ENCODE peak calls at places on chromosomes 3 and 15, in nine cellular contexts. One of them, this sample, is unnamed.

GRCh38 chr3:38158472-38158871 is 6.9 kb upstream of the OXSR1 start:
- DNase-seq in H1: no peak
- DNase-seq in sigmoid colon: no peak
- DNase-seq in HL-60: no peak
- DNase-seq in spleen: no peak
- DNase-seq in suprapubic skin: no peak
- DNase-seq in GM23338: no peak
- DNase-seq in breast epithelium: no peak
- DNase-seq in stomach: no peak
- DNase-seq in this sample: no peak

GRCh38 chr3:57157666-57158065 is 7.5 kb downstream of the IL17RD start:
- DNase-seq in H1: no peak
- DNase-seq in suprapubic skin: no peak
- DNase-seq in stomach: no peak
- DNase-seq in sigmoid colon: no peak
- DNase-seq in breast epithelium: no peak
- DNase-seq in HL-60: no peak
- DNase-seq in GM23338: no peak
- DNase-seq in spleen: no peak
- DNase-seq in this sample: no peak

GRCh38 chr3:106004137-106004600 is 135.4 kb upstream of the CBLB start:
- DNase-seq in suprapubic skin: no peak
- DNase-seq in stomach: no peak
- DNase-seq in spleen: no peak
- DNase-seq in H1: no peak
- DNase-seq in GM23338: no peak
- DNase-seq in HL-60: no peak
- DNase-seq in breast epithelium: no peak
- DNase-seq in sigmoid colon: no peak
- DNase-seq in this sample: peak

GRCh38 chr3:98109789-98110188 is 20.7 kb upstream of the OR5H1 start:
- DNase-seq in breast epithelium: no peak
- DNase-seq in GM23338: no peak
- DNase-seq in H1: no peak
- DNase-seq in HL-60: no peak
- DNase-seq in sigmoid colon: no peak
- DNase-seq in spleen: no peak
- DNase-seq in stomach: no peak
- DNase-seq in suprapubic skin: no peak
- DNase-seq in this sample: no peak

GRCh38 chr15:80173022-80173759 is 20.4 kb downstream of the FAH start:
- DNase-seq in H1: peak
- DNase-seq in HL-60: peak
- DNase-seq in spleen: peak
- DNase-seq in suprapubic skin: no peak
- DNase-seq in breast epithelium: peak
- DNase-seq in GM23338: peak
- DNase-seq in sigmoid colon: peak
- DNase-seq in stomach: peak
- DNase-seq in this sample: no peak

GRCh38 chr3:188316723-188317070 is 162.7 kb downstream of the LPP start:
- DNase-seq in spleen: no peak
- DNase-seq in H1: no peak
- DNase-seq in suprapubic skin: no peak
- DNase-seq in GM23338: no peak
- DNase-seq in HL-60: no peak
- DNase-seq in breast epithelium: no peak
- DNase-seq in stomach: no peak
- DNase-seq in sigmoid colon: no peak
- DNase-seq in this sample: no peak

GRCh38 chr3:46959169-46959515 is 17.4 kb downstream of the CCDC12 start:
- DNase-seq in HL-60: no peak
- DNase-seq in sigmoid colon: no peak
- DNase-seq in breast epithelium: no peak
- DNase-seq in spleen: no peak
- DNase-seq in GM23338: no peak
- DNase-seq in H1: no peak
- DNase-seq in suprapubic skin: no peak
- DNase-seq in stomach: no peak
- DNase-seq in this sample: no peak

GRCh38 chr3:49181351-49181750 is 10.0 kb downstream of the KLHDC8B start:
- DNase-seq in stomach: no peak
- DNase-seq in suprapubic skin: no peak
- DNase-seq in H1: no peak
- DNase-seq in GM23338: no peak
- DNase-seq in breast epithelium: no peak
- DNase-seq in sigmoid colon: no peak
- DNase-seq in HL-60: no peak
- DNase-seq in spleen: no peak
- DNase-seq in this sample: no peak

GRCh38 chr3:127715541-127715940 is 42.8 kb downstream of the ABTB1 start:
- DNase-seq in H1: no peak
- DNase-seq in sigmoid colon: no peak
- DNase-seq in breast epithelium: no peak
- DNase-seq in spleen: peak
- DNase-seq in GM23338: no peak
- DNase-seq in suprapubic skin: no peak
- DNase-seq in stomach: no peak
- DNase-seq in HL-60: no peak
- DNase-seq in this sample: no peak

GRCh38 chr3:149810846-149811245 is 2.2 kb upstream of the RNF13 start:
- DNase-seq in stomach: no peak
- DNase-seq in breast epithelium: no peak
- DNase-seq in H1: no peak
- DNase-seq in spleen: no peak
- DNase-seq in HL-60: no peak
- DNase-seq in sigmoid colon: no peak
- DNase-seq in GM23338: no peak
- DNase-seq in suprapubic skin: no peak
- DNase-seq in this sample: no peak

GRCh38 chr15:68620721-68621528 is 42.1 kb downstream of the CORO2B start:
- DNase-seq in stomach: peak
- DNase-seq in sigmoid colon: peak
- DNase-seq in H1: no peak
- DNase-seq in HL-60: no peak
- DNase-seq in breast epithelium: peak
- DNase-seq in spleen: no peak
- DNase-seq in suprapubic skin: peak
- DNase-seq in GM23338: peak
- DNase-seq in this sample: peak

GRCh38 chr15:86541540-86541939 is 461.9 kb downstream of the AGBL1 start:
- DNase-seq in stomach: no peak
- DNase-seq in spleen: no peak
- DNase-seq in sigmoid colon: no peak
- DNase-seq in HL-60: no peak
- DNase-seq in H1: no peak
- DNase-seq in GM23338: peak
- DNase-seq in breast epithelium: no peak
- DNase-seq in suprapubic skin: no peak
- DNase-seq in this sample: no peak

GRCh38 chr15:49270541-49271421 is 100.7 kb downstream of the GALK2 start:
- DNase-seq in sigmoid colon: no peak
- DNase-seq in spleen: no peak
- DNase-seq in H1: no peak
- DNase-seq in HL-60: no peak
- DNase-seq in GM23338: peak
- DNase-seq in breast epithelium: peak
- DNase-seq in suprapubic skin: no peak
- DNase-seq in stomach: no peak
- DNase-seq in this sample: no peak

GRCh38 chr15:91853501-91853967 is at the start of gene SLCO3A1:
- DNase-seq in GM23338: peak
- DNase-seq in breast epithelium: peak
- DNase-seq in sigmoid colon: peak
- DNase-seq in spleen: no peak
- DNase-seq in stomach: peak
- DNase-seq in HL-60: peak
- DNase-seq in H1: no peak
- DNase-seq in suprapubic skin: peak
- DNase-seq in this sample: no peak

GRCh38 chr3:14274537-14274936 is 95.9 kb downstream of the LSM3 start:
- DNase-seq in H1: no peak
- DNase-seq in GM23338: peak
- DNase-seq in spleen: no peak
- DNase-seq in sigmoid colon: no peak
- DNase-seq in suprapubic skin: no peak
- DNase-seq in stomach: no peak
- DNase-seq in HL-60: no peak
- DNase-seq in breast epithelium: no peak
- DNase-seq in this sample: no peak

GRCh38 chr3:126852536-126852935 is 130.4 kb upstream of the PLXNA1 start:
- DNase-seq in breast epithelium: no peak
- DNase-seq in sigmoid colon: peak
- DNase-seq in stomach: no peak
- DNase-seq in HL-60: no peak
- DNase-seq in spleen: no peak
- DNase-seq in H1: peak
- DNase-seq in suprapubic skin: peak
- DNase-seq in GM23338: peak
- DNase-seq in this sample: no peak

GRCh38 chr3:160804762-160805161 is 48.7 kb downstream of the PPM1L start:
- DNase-seq in breast epithelium: no peak
- DNase-seq in spleen: no peak
- DNase-seq in sigmoid colon: peak
- DNase-seq in HL-60: no peak
- DNase-seq in H1: no peak
- DNase-seq in GM23338: peak
- DNase-seq in suprapubic skin: no peak
- DNase-seq in stomach: peak
- DNase-seq in this sample: no peak

GRCh38 chr3:98013428-98014349 is 21.4 kb downstream of the GABRR3 start:
- DNase-seq in spleen: no peak
- DNase-seq in H1: no peak
- DNase-seq in breast epithelium: no peak
- DNase-seq in GM23338: no peak
- DNase-seq in stomach: no peak
- DNase-seq in HL-60: no peak
- DNase-seq in sigmoid colon: no peak
- DNase-seq in suprapubic skin: no peak
- DNase-seq in this sample: no peak

GRCh38 chr15:92648190-92648875 is 7.2 kb downstream of the FAM174B start:
- DNase-seq in sigmoid colon: no peak
- DNase-seq in breast epithelium: no peak
- DNase-seq in spleen: no peak
- DNase-seq in HL-60: no peak
- DNase-seq in GM23338: no peak
- DNase-seq in H1: no peak
- DNase-seq in stomach: peak
- DNase-seq in suprapubic skin: no peak
- DNase-seq in this sample: no peak

GRCh38 chr3:71101014-71101413 is 482.5 kb downstream of the FOXP1 start:
- DNase-seq in GM23338: no peak
- DNase-seq in stomach: no peak
- DNase-seq in sigmoid colon: no peak
- DNase-seq in suprapubic skin: no peak
- DNase-seq in breast epithelium: no peak
- DNase-seq in spleen: no peak
- DNase-seq in H1: no peak
- DNase-seq in HL-60: no peak
- DNase-seq in this sample: no peak
- H3K27ac ChIP-seq in GM23338: no peak
- H3K27ac ChIP-seq in stomach: no peak
- H3K27ac ChIP-seq in sigmoid colon: peak
- H3K27ac ChIP-seq in suprapubic skin: peak
- H3K27ac ChIP-seq in breast epithelium: peak
- H3K27ac ChIP-seq in spleen: no peak
- H3K27ac ChIP-seq in H1: no peak
- H3K27ac ChIP-seq in HL-60: no peak
- H3K27ac ChIP-seq in this sample: no peak

GRCh38 chr15:44195151-44195740 is at the start of gene FRMD5:
- DNase-seq in stomach: peak
- DNase-seq in HL-60: no peak
- DNase-seq in suprapubic skin: peak
- DNase-seq in sigmoid colon: peak
- DNase-seq in spleen: peak
- DNase-seq in H1: peak
- DNase-seq in GM23338: peak
- DNase-seq in breast epithelium: peak
- DNase-seq in this sample: peak
- TF ChIP-seq POLR2AphosphoS5 in stomach: peak
- TF ChIP-seq POLR2AphosphoS5 in HL-60: no peak
- TF ChIP-seq POLR2AphosphoS5 in suprapubic skin: no peak
- TF ChIP-seq POLR2AphosphoS5 in sigmoid colon: peak
- TF ChIP-seq POLR2AphosphoS5 in spleen: no peak
- TF ChIP-seq POLR2AphosphoS5 in H1: peak
- TF ChIP-seq POLR2AphosphoS5 in GM23338: peak
- TF ChIP-seq POLR2AphosphoS5 in breast epithelium: no peak
- TF ChIP-seq POLR2AphosphoS5 in this sample: peak

DNA sequence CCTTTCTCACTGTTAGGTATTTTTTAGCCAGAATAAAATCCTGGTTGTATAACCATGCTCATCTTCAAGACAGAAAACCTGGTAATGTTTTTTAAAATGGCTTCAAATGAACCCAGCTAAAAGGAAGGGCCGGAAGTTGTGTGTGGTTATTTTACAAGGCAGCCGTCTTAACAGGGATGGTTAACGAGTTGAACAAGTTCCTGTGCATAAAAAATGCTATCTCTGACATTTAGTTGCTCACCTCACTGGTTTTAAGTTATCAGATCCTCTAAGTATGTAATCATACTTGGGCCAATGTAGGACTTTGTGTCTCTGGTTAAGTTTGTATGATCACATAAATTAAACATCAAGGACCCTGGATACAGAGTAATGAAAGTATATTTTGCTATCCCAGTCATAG is 2.1 kb downstream of the ATP11B start:
- DNase-seq in sigmoid colon: no peak
- DNase-seq in suprapubic skin: no peak
- DNase-seq in GM23338: no peak
- DNase-seq in breast epithelium: no peak
- DNase-seq in spleen: no peak
- DNase-seq in stomach: no peak
- DNase-seq in HL-60: peak
- DNase-seq in H1: no peak
- DNase-seq in this sample: peak
- H3K4me3 ChIP-seq in sigmoid colon: peak
- H3K4me3 ChIP-seq in suprapubic skin: peak
- H3K4me3 ChIP-seq in GM23338: peak
- H3K4me3 ChIP-seq in breast epithelium: no peak
- H3K4me3 ChIP-seq in spleen: peak
- H3K4me3 ChIP-seq in stomach: peak
- H3K4me3 ChIP-seq in HL-60: peak
- H3K4me3 ChIP-seq in H1: peak
- H3K4me3 ChIP-seq in this sample: peak

GRCh38 chr3:53763353-53763752 is 82.9 kb downstream of the CHDH start:
- DNase-seq in breast epithelium: no peak
- DNase-seq in H1: no peak
- DNase-seq in suprapubic skin: no peak
- DNase-seq in GM23338: no peak
- DNase-seq in stomach: no peak
- DNase-seq in spleen: no peak
- DNase-seq in HL-60: no peak
- DNase-seq in sigmoid colon: no peak
- DNase-seq in this sample: no peak
- H3K27ac ChIP-seq in breast epithelium: no peak
- H3K27ac ChIP-seq in H1: no peak
- H3K27ac ChIP-seq in suprapubic skin: no peak
- H3K27ac ChIP-seq in GM23338: no peak
- H3K27ac ChIP-seq in stomach: no peak
- H3K27ac ChIP-seq in spleen: no peak
- H3K27ac ChIP-seq in HL-60: no peak
- H3K27ac ChIP-seq in sigmoid colon: no peak
- H3K27ac ChIP-seq in this sample: no peak

This sample was measured in SK-N-MC.